ENCODE peak calls at places on chromosomes 12 and 14, in six cellular contexts. Y is activated CD8-positive, alpha-beta memory T cell treated with anti-CD3 and anti-CD28 coated beads, Interleukin-2, amount 50 U/mL, for 48 hours; Q is PC-3; T is stimulated activated CD4-positive, alpha-beta T cell treated with anti-CD3 and anti-CD28 coated beads, Interleukin-2, amount 100 ng/mL, for 24 hours; O is A673; E is mesothelial cell of epicardium. M is an unnamed sample.
A peak's percentile ranks its signal among the peaks of the same experiment; 100 is the strongest.

GRCh38 chr12:94704452-94704871 is 54.1 kb upstream of the TMCC3 start:
- DNase-seq in Y (no peak), Q (peak; percentile 96), T (no peak), O (no peak), E (no peak), M (no peak)

GRCh38 chr14:75430526-75430925 is 2.7 kb downstream of the JDP2 start:
- DNase-seq in Y (no peak), Q (no peak), T (no peak), O (no peak), E (no peak), M (no peak)

GRCh38 chr14:96376093-96376492 is 12.8 kb downstream of the GSKIP start:
- DNase-seq in Y (no peak), Q (no peak), T (no peak), O (no peak), E (no peak), M (no peak)

GRCh38 chr14:101563654-101564443 is 2.6 kb downstream of the DIO3 start:
- DNase-seq in Y (no peak), Q (no peak), T (no peak), O (no peak), E (no peak), M (no peak)

GRCh38 chr12:116736962-116737773 is 701 bp downstream of the SPRING1 start:
- DNase-seq in Y (no peak), Q (no peak), T (peak; percentile 21), O (no peak), E (no peak), M (no peak)

GRCh38 chr14:22472466-22472865 is 116.6 kb downstream of the DAD1 start:
- DNase-seq in Y (no peak), Q (no peak), T (no peak), O (peak; percentile 82), E (no peak), M (no peak)

GRCh38 chr14:26332966-26333365 is 264.9 kb downstream of the NOVA1 start:
- DNase-seq in Y (no peak), Q (peak; percentile 59), T (no peak), O (no peak), E (no peak), M (no peak)

GRCh38 chr12:94753071-94753779 is 102.9 kb upstream of the TMCC3 start:
- DNase-seq in Y (no peak), Q (no peak), T (no peak), O (no peak), E (no peak), M (no peak)

GRCh38 chr12:75699728-75700496 is 188.5 kb upstream of the KRR1 start:
- DNase-seq in Y (no peak), Q (peak; percentile 7), T (no peak), O (no peak), E (no peak), M (no peak)

GRCh38 chr14:28294834-28295440 is 471.6 kb upstream of the FOXG1 start:
- DNase-seq in Y (no peak), Q (peak; percentile 60), T (no peak), O (peak; percentile 52), E (no peak), M (no peak)

GRCh38 chr12:103272949-103273348 is 222.8 kb downstream of the C12orf42 start:
- DNase-seq in Y (no peak), Q (peak; percentile 24), T (no peak), O (no peak), E (no peak), M (no peak)

GRCh38 chr12:58882796-58883195 is 37.5 kb downstream of the LRIG3 start:
- DNase-seq in Y (no peak), Q (no peak), T (no peak), O (peak; percentile 87), E (no peak), M (no peak)

GRCh38 chr14:55160989-55161388 is 30.4 kb downstream of the DLGAP5 start:
- DNase-seq in Y (no peak), Q (peak; percentile 79), T (no peak), O (peak; percentile 48), E (no peak), M (no peak)

GRCh38 chr12:47270782-47271664 is 191.3 kb upstream of the AMIGO2 start:
- DNase-seq in Y (no peak), Q (peak; percentile 98), T (peak; percentile 30), O (no peak), E (no peak), M (no peak)

GRCh38 chr12:130281157-130281799 is 56.4 kb upstream of the PIWIL1 start:
- DNase-seq in Y (peak; percentile 83), Q (no peak), T (peak; percentile 25), O (peak; percentile 3), E (no peak), M (no peak)

GRCh38 chr14:84809158-84809557 is 720.8 kb upstream of the FLRT2 start:
- DNase-seq in Y (no peak), Q (no peak), T (no peak), O (no peak), E (no peak), M (no peak)

GRCh38 chr14:61516957-61517356 is 178.4 kb upstream of the HIF1A start:
- DNase-seq in Y (no peak), Q (peak; percentile 80), T (no peak), O (no peak), E (no peak), M (no peak)

GRCh38 chr14:93965287-93965821 is 11.0 kb downstream of the ASB2 start:
- DNase-seq in Y (no peak), Q (peak; percentile 40), T (no peak), O (no peak), E (no peak), M (no peak)

GRCh38 chr14:22888662-22889061 is 5.6 kb downstream of the REM2 start:
- DNase-seq in Y (no peak), Q (no peak), T (no peak), O (no peak), E (no peak), M (no peak)

GRCh38 chr14:65149116-65149515 is 46.8 kb upstream of the MAX start:
- DNase-seq in Y (no peak), Q (no peak), T (no peak), O (no peak), E (no peak), M (no peak)

GRCh38 chr12:94867066-94867855 is 136.2 kb downstream of the NDUFA12 start:
- DNase-seq in Y (no peak), Q (no peak), T (no peak), O (no peak), E (no peak), M (no peak)

GRCh38 chr12:88579572-88579940 is 715 bp downstream of the KITLG start:
- DNase-seq in Y (no peak), Q (peak; percentile 49), T (no peak), O (peak; percentile 52), E (no peak), M (no peak)

GRCh38 chr12:53048780-53049401 is 974 bp upstream of the TNS2 start:
- DNase-seq in Y (no peak), Q (no peak), T (no peak), O (peak; percentile 39), E (no peak), M (no peak)

GRCh38 chr12:102568151-102568815 is 87.9 kb upstream of the IGF1 start:
- DNase-seq in Y (no peak), Q (no peak), T (no peak), O (no peak), E (no peak), M (no peak)

GRCh38 chr12:94046626-94047410 is 101.6 kb upstream of the PLXNC1 start:
- DNase-seq in Y (no peak), Q (no peak), T (no peak), O (no peak), E (no peak), M (no peak)

GRCh38 chr14:70707138-70708038 is 65.7 kb downstream of the TTC9 start:
- DNase-seq in Y (no peak), Q (peak; percentile 88), T (no peak), O (peak; percentile 88), E (no peak), M (no peak)

GRCh38 chr12:46964496-46965098 is 114.8 kb upstream of the PCED1B start:
- DNase-seq in Y (no peak), Q (no peak), T (no peak), O (no peak), E (no peak), M (no peak)

GRCh38 chr12:109999649-109999971 is 380 bp downstream of the ANKRD13A start:
- DNase-seq in Y (no peak), Q (no peak), T (peak; percentile 25), O (no peak), E (no peak), M (no peak)

GRCh38 chr12:104420868-104421267 is 35.9 kb upstream of the CHST11 start:
- DNase-seq in Y (no peak), Q (peak; percentile 70), T (no peak), O (no peak), E (no peak), M (no peak)

GRCh38 chr12:1533205-1533601 is 61.2 kb downstream of the FBXL14 start:
- DNase-seq in Y (peak; percentile 59), Q (no peak), T (no peak), O (peak; percentile 56), E (no peak), M (no peak)

GRCh38 chr14:88616697-88617096 is 53.9 kb downstream of the ZC3H14 start:
- DNase-seq in Y (no peak), Q (no peak), T (no peak), O (no peak), E (no peak), M (no peak)

GRCh38 chr14:95741051-95741490 is 27.1 kb upstream of the TCL1A start:
- DNase-seq in Y (no peak), Q (peak; percentile 75), T (no peak), O (peak; percentile 19), E (peak; percentile 36), M (no peak)

GRCh38 chr14:37579250-37579649 is 15.8 kb downstream of the FOXA1 start:
- DNase-seq in Y (no peak), Q (no peak), T (no peak), O (no peak), E (no peak), M (no peak)

GRCh38 chr14:104445832-104446381 is 133.7 kb upstream of the C14orf180 start:
- DNase-seq in Y (peak; percentile 23), Q (no peak), T (peak; percentile 8), O (no peak), E (no peak), M (peak; percentile 64)

GRCh38 chr12:78085562-78086182 is 255.0 kb downstream of the NAV3 start:
- DNase-seq in Y (no peak), Q (peak; percentile 41), T (no peak), O (peak; percentile 25), E (no peak), M (no peak)

M was measured in type B pancreatic cell.